ENCODE peak calls at places on chromosomes 6 and 20, in seven cellular contexts. One of them, this sample, is unnamed.

GRCh38 chr6:142886431-142887170 is 58.4 kb downstream of the HIVEP2 start:
- DNase-seq in RWPE1: no peak
- DNase-seq in cardiac fibroblast: peak; percentile 71
- DNase-seq in mesothelial cell of epicardium: no peak
- DNase-seq in stomach: no peak
- DNase-seq in tibial nerve: no peak
- DNase-seq in HCT116: no peak
- DNase-seq in this sample: no peak

GRCh38 chr6:30144821-30145220 is 8.9 kb downstream of the TRIM40 start:
- DNase-seq in cardiac fibroblast: no peak
- DNase-seq in HCT116: no peak
- DNase-seq in mesothelial cell of epicardium: no peak
- DNase-seq in stomach: no peak
- DNase-seq in tibial nerve: no peak
- DNase-seq in RWPE1: no peak
- DNase-seq in this sample: no peak

GRCh38 chr20:19973920-19974620 is 43.1 kb upstream of the NAA20 start:
- DNase-seq in stomach: peak; percentile 42
- DNase-seq in tibial nerve: peak; percentile 82
- DNase-seq in mesothelial cell of epicardium: no peak
- DNase-seq in HCT116: no peak
- DNase-seq in cardiac fibroblast: peak; percentile 79
- DNase-seq in RWPE1: peak; percentile 71
- DNase-seq in this sample: no peak

GRCh38 chr20:58393299-58393698 is 4.3 kb downstream of the VAPB start:
- DNase-seq in mesothelial cell of epicardium: no peak
- DNase-seq in cardiac fibroblast: peak; percentile 32
- DNase-seq in RWPE1: no peak
- DNase-seq in tibial nerve: no peak
- DNase-seq in HCT116: no peak
- DNase-seq in stomach: no peak
- DNase-seq in this sample: no peak

GRCh38 chr6:7776509-7776908 is 50.6 kb downstream of the BMP6 start:
- DNase-seq in cardiac fibroblast: no peak
- DNase-seq in RWPE1: no peak
- DNase-seq in tibial nerve: no peak
- DNase-seq in mesothelial cell of epicardium: no peak
- DNase-seq in stomach: no peak
- DNase-seq in HCT116: no peak
- DNase-seq in this sample: no peak

GRCh38 chr6:46334442-46334841 is 156.8 kb downstream of the RCAN2 start:
- DNase-seq in RWPE1: no peak
- DNase-seq in mesothelial cell of epicardium: no peak
- DNase-seq in HCT116: no peak
- DNase-seq in stomach: no peak
- DNase-seq in cardiac fibroblast: no peak
- DNase-seq in tibial nerve: no peak
- DNase-seq in this sample: no peak

GRCh38 chr6:144066745-144067484 is 28.5 kb downstream of the SF3B5 start:
- DNase-seq in cardiac fibroblast: no peak
- DNase-seq in mesothelial cell of epicardium: no peak
- DNase-seq in RWPE1: no peak
- DNase-seq in tibial nerve: no peak
- DNase-seq in stomach: no peak
- DNase-seq in HCT116: no peak
- DNase-seq in this sample: no peak

GRCh38 chr6:124676033-124676432 is 286.2 kb upstream of the RNF217 start:
- DNase-seq in RWPE1: peak; percentile 1
- DNase-seq in HCT116: no peak
- DNase-seq in mesothelial cell of epicardium: no peak
- DNase-seq in tibial nerve: no peak
- DNase-seq in cardiac fibroblast: peak; percentile 87
- DNase-seq in stomach: no peak
- DNase-seq in this sample: no peak

GRCh38 chr20:51360451-51361230 is 181.9 kb downstream of the NFATC2 start:
- DNase-seq in tibial nerve: no peak
- DNase-seq in stomach: no peak
- DNase-seq in mesothelial cell of epicardium: no peak
- DNase-seq in HCT116: peak; percentile 62
- DNase-seq in RWPE1: peak; percentile 94
- DNase-seq in cardiac fibroblast: peak; percentile 99
- DNase-seq in this sample: no peak

GRCh38 chr20:10927936-10928860 is 254.4 kb upstream of the JAG1 start:
- DNase-seq in stomach: no peak
- DNase-seq in mesothelial cell of epicardium: no peak
- DNase-seq in cardiac fibroblast: no peak
- DNase-seq in tibial nerve: no peak
- DNase-seq in HCT116: no peak
- DNase-seq in RWPE1: no peak
- DNase-seq in this sample: no peak

GRCh38 chr6:11143394-11144371 is 32.2 kb upstream of the ERVFRD-1 start:
- DNase-seq in cardiac fibroblast: peak; percentile 97
- DNase-seq in tibial nerve: peak; percentile 71
- DNase-seq in RWPE1: peak; percentile 94
- DNase-seq in stomach: peak; percentile 61
- DNase-seq in HCT116: peak; percentile 64
- DNase-seq in mesothelial cell of epicardium: no peak
- DNase-seq in this sample: no peak

GRCh38 chr6:5766260-5766659 is 240.5 kb downstream of the NRN1 start:
- DNase-seq in stomach: no peak
- DNase-seq in HCT116: no peak
- DNase-seq in cardiac fibroblast: no peak
- DNase-seq in mesothelial cell of epicardium: no peak
- DNase-seq in RWPE1: no peak
- DNase-seq in tibial nerve: no peak
- DNase-seq in this sample: peak; percentile 27
- TF ChIP-seq CTCF in stomach: no peak
- TF ChIP-seq CTCF in HCT116: no peak
- TF ChIP-seq CTCF in cardiac fibroblast: peak; percentile 34
- TF ChIP-seq CTCF in mesothelial cell of epicardium: no peak
- TF ChIP-seq CTCF in RWPE1: no peak
- TF ChIP-seq CTCF in tibial nerve: no peak
- TF ChIP-seq CTCF in this sample: peak; percentile 43

GRCh38 chr20:3406481-3407425 is 716 bp downstream of the DNAAF9 start:
- DNase-seq in HCT116: no peak
- DNase-seq in RWPE1: peak; percentile 50
- DNase-seq in mesothelial cell of epicardium: peak; percentile 43
- DNase-seq in cardiac fibroblast: peak; percentile 79
- DNase-seq in tibial nerve: peak; percentile 36
- DNase-seq in stomach: peak; percentile 34
- DNase-seq in this sample: peak; percentile 63
- TF ChIP-seq CTCF in HCT116: no peak
- TF ChIP-seq CTCF in RWPE1: no peak
- TF ChIP-seq CTCF in mesothelial cell of epicardium: no peak
- TF ChIP-seq CTCF in cardiac fibroblast: no peak
- TF ChIP-seq CTCF in tibial nerve: no peak
- TF ChIP-seq CTCF in stomach: no peak
- TF ChIP-seq CTCF in this sample: no peak

GRCh38 chr6:38336922-38337321 is 302.8 kb downstream of the BTBD9 start:
- DNase-seq in tibial nerve: no peak
- DNase-seq in mesothelial cell of epicardium: no peak
- DNase-seq in stomach: no peak
- DNase-seq in HCT116: no peak
- DNase-seq in RWPE1: no peak
- DNase-seq in cardiac fibroblast: no peak
- DNase-seq in this sample: no peak
- TF ChIP-seq CTCF in tibial nerve: no peak
- TF ChIP-seq CTCF in mesothelial cell of epicardium: no peak
- TF ChIP-seq CTCF in stomach: no peak
- TF ChIP-seq CTCF in HCT116: no peak
- TF ChIP-seq CTCF in RWPE1: no peak
- TF ChIP-seq CTCF in cardiac fibroblast: no peak
- TF ChIP-seq CTCF in this sample: no peak

GRCh38 chr6:47810885-47811284 is 29.1 kb downstream of the OPN5 start:
- DNase-seq in RWPE1: no peak
- DNase-seq in tibial nerve: no peak
- DNase-seq in HCT116: no peak
- DNase-seq in mesothelial cell of epicardium: no peak
- DNase-seq in stomach: no peak
- DNase-seq in cardiac fibroblast: no peak
- DNase-seq in this sample: no peak
- TF ChIP-seq CTCF in RWPE1: no peak
- TF ChIP-seq CTCF in tibial nerve: no peak
- TF ChIP-seq CTCF in HCT116: no peak
- TF ChIP-seq CTCF in mesothelial cell of epicardium: no peak
- TF ChIP-seq CTCF in stomach: no peak
- TF ChIP-seq CTCF in cardiac fibroblast: no peak
- TF ChIP-seq CTCF in this sample: no peak

DNA sequence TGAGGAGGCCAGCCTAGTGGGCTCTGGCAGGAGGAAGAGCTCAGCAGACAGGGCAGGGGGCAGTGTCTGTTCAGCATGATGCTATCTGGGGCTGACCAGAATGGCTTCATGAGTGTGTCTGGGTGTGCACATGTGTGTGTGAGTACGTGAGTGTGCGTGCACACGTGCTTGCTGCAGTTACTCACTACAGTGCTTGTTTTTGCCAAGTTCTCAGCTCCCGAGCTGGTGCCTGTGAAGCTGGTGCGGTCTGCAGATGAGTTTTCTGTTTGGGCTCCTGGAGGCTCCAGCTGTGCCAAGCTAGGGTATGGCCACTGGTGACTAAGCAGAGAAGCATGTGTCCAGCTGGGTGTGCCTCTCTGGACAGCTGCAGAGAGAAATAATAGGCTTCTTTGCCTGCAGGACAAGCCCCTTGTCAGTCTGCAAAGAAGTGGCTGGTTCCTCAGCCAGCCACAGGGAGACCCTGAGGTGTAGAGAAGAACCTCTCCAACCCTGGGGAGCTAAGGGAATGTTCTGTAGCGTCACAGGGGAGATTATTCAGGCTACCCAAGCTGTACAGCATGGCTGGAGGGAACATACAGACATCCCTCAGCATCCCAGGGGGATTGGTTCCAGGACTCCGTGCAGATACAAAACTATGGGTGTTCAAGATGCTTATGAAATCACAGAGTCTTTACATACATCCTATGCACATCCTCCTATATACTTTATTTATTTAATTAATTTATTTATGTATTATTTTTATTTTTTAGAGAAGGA is 40.2 kb upstream of the FAM50B start:
- DNase-seq in tibial nerve: peak; percentile 56
- DNase-seq in mesothelial cell of epicardium: no peak
- DNase-seq in cardiac fibroblast: peak; percentile 95
- DNase-seq in HCT116: peak; percentile 66
- DNase-seq in RWPE1: peak; percentile 89
- DNase-seq in stomach: peak; percentile 55
- DNase-seq in this sample: no peak
- TF ChIP-seq CTCF in tibial nerve: no peak
- TF ChIP-seq CTCF in mesothelial cell of epicardium: no peak
- TF ChIP-seq CTCF in cardiac fibroblast: no peak
- TF ChIP-seq CTCF in HCT116: no peak
- TF ChIP-seq CTCF in RWPE1: no peak
- TF ChIP-seq CTCF in stomach: no peak
- TF ChIP-seq CTCF in this sample: no peak

GRCh38 chr6:44028767-44029166 is 98.5 kb downstream of the MRPL14 start:
- DNase-seq in stomach: no peak
- DNase-seq in HCT116: no peak
- DNase-seq in mesothelial cell of epicardium: no peak
- DNase-seq in RWPE1: no peak
- DNase-seq in cardiac fibroblast: peak; percentile 28
- DNase-seq in tibial nerve: no peak
- DNase-seq in this sample: no peak
- TF ChIP-seq CTCF in stomach: no peak
- TF ChIP-seq CTCF in HCT116: no peak
- TF ChIP-seq CTCF in mesothelial cell of epicardium: no peak
- TF ChIP-seq CTCF in RWPE1: no peak
- TF ChIP-seq CTCF in cardiac fibroblast: peak; percentile 35
- TF ChIP-seq CTCF in tibial nerve: no peak
- TF ChIP-seq CTCF in this sample: peak; percentile 47

GRCh38 chr6:35025241-35026188 is 115.6 kb downstream of the TCP11 start:
- DNase-seq in HCT116: no peak
- DNase-seq in RWPE1: no peak
- DNase-seq in tibial nerve: no peak
- DNase-seq in stomach: no peak
- DNase-seq in mesothelial cell of epicardium: no peak
- DNase-seq in cardiac fibroblast: peak; percentile 36
- DNase-seq in this sample: peak; percentile 29
- TF ChIP-seq CTCF in HCT116: no peak
- TF ChIP-seq CTCF in RWPE1: no peak
- TF ChIP-seq CTCF in tibial nerve: no peak
- TF ChIP-seq CTCF in stomach: no peak
- TF ChIP-seq CTCF in mesothelial cell of epicardium: no peak
- TF ChIP-seq CTCF in cardiac fibroblast: peak; percentile 28
- TF ChIP-seq CTCF in this sample: no peak

GRCh38 chr20:60718743-60719142 is 533.3 kb upstream of the CDH4 start:
- DNase-seq in stomach: no peak
- DNase-seq in RWPE1: no peak
- DNase-seq in mesothelial cell of epicardium: no peak
- DNase-seq in tibial nerve: no peak
- DNase-seq in cardiac fibroblast: no peak
- DNase-seq in HCT116: no peak
- DNase-seq in this sample: no peak

DNA sequence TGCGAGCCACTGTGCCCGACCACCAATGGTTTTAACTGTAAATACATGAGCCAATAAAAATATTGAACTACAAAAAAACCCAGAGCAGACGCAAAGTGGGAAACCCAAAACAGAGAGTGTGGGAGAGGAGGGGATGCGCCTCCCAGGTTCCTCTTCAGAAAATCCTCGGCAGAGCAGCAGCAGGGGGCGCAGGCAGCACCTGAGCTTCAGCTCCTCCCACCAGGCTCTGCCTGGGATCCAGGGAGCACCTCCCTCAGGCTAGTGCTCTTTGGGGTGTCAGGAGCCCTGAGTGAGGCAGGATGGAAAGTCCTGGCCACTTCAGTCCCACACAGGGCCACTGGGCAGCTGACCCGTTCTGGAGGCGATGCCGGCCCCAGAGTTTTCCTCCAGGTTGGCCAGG is 536.9 kb upstream of the CDH4 start:
- DNase-seq in cardiac fibroblast: no peak
- DNase-seq in HCT116: no peak
- DNase-seq in mesothelial cell of epicardium: no peak
- DNase-seq in tibial nerve: no peak
- DNase-seq in RWPE1: no peak
- DNase-seq in stomach: no peak
- DNase-seq in this sample: no peak
- TF ChIP-seq CTCF in cardiac fibroblast: no peak
- TF ChIP-seq CTCF in HCT116: no peak
- TF ChIP-seq CTCF in mesothelial cell of epicardium: no peak
- TF ChIP-seq CTCF in tibial nerve: no peak
- TF ChIP-seq CTCF in RWPE1: no peak
- TF ChIP-seq CTCF in stomach: no peak
- TF ChIP-seq CTCF in this sample: no peak